ENCODE peak calls at places on chromosomes 13 and 19, in six cellular contexts. One of them, this sample, is unnamed.

GRCh38 chr19:8001995-8002849 is 3.2 kb downstream of the ELAVL1 start:
- DNase-seq in NCI-H1092 treated with DMSO at 0.1 percent for 48 hours: peak; percentile 43
- DNase-seq in fibroblast of lung: peak; percentile 63
- DNase-seq in astrocyte of the hippocampus: peak; percentile 92
- DNase-seq in uterus: peak; percentile 67
- DNase-seq in T-cell: peak; percentile 59
- DNase-seq in this sample: no peak

GRCh38 chr13:46295531-46296464 is 84.1 kb downstream of the LRRC63 start:
- DNase-seq in fibroblast of lung: peak; percentile 96
- DNase-seq in T-cell: peak; percentile 78
- DNase-seq in uterus: no peak
- DNase-seq in NCI-H1092 treated with DMSO at 0.1 percent for 48 hours: no peak
- DNase-seq in astrocyte of the hippocampus: peak; percentile 63
- DNase-seq in this sample: no peak

GRCh38 chr19:29551774-29552173 is 26.0 kb downstream of the VSTM2B start:
- DNase-seq in T-cell: no peak
- DNase-seq in fibroblast of lung: no peak
- DNase-seq in astrocyte of the hippocampus: no peak
- DNase-seq in NCI-H1092 treated with DMSO at 0.1 percent for 48 hours: no peak
- DNase-seq in uterus: no peak
- DNase-seq in this sample: no peak

GRCh38 chr13:73215807-73216206 is 157.0 kb downstream of the KLF5 start:
- DNase-seq in fibroblast of lung: peak; percentile 91
- DNase-seq in astrocyte of the hippocampus: peak; percentile 85
- DNase-seq in NCI-H1092 treated with DMSO at 0.1 percent for 48 hours: no peak
- DNase-seq in T-cell: no peak
- DNase-seq in uterus: no peak
- DNase-seq in this sample: no peak

GRCh38 chr19:4556574-4557185 is 2.8 kb downstream of the SEMA6B start:
- DNase-seq in astrocyte of the hippocampus: no peak
- DNase-seq in T-cell: no peak
- DNase-seq in uterus: no peak
- DNase-seq in NCI-H1092 treated with DMSO at 0.1 percent for 48 hours: no peak
- DNase-seq in fibroblast of lung: no peak
- DNase-seq in this sample: no peak

GRCh38 chr13:97327521-97328221 is 105.5 kb downstream of the MBNL2 start:
- DNase-seq in uterus: no peak
- DNase-seq in astrocyte of the hippocampus: peak; percentile 52
- DNase-seq in fibroblast of lung: peak; percentile 66
- DNase-seq in T-cell: no peak
- DNase-seq in NCI-H1092 treated with DMSO at 0.1 percent for 48 hours: no peak
- DNase-seq in this sample: no peak

GRCh38 chr13:60696602-60697001 is 299.6 kb downstream of the TDRD3 start:
- DNase-seq in uterus: no peak
- DNase-seq in NCI-H1092 treated with DMSO at 0.1 percent for 48 hours: no peak
- DNase-seq in astrocyte of the hippocampus: no peak
- DNase-seq in fibroblast of lung: no peak
- DNase-seq in T-cell: no peak
- DNase-seq in this sample: no peak

GRCh38 chr13:45349438-45349837 is 8.5 kb upstream of the TPT1 start:
- DNase-seq in uterus: no peak
- DNase-seq in fibroblast of lung: no peak
- DNase-seq in astrocyte of the hippocampus: no peak
- DNase-seq in NCI-H1092 treated with DMSO at 0.1 percent for 48 hours: no peak
- DNase-seq in T-cell: no peak
- DNase-seq in this sample: no peak

GRCh38 chr13:98997738-98998641 is 20.1 kb upstream of the DOCK9 start:
- DNase-seq in T-cell: no peak
- DNase-seq in astrocyte of the hippocampus: no peak
- DNase-seq in NCI-H1092 treated with DMSO at 0.1 percent for 48 hours: peak; percentile 41
- DNase-seq in uterus: no peak
- DNase-seq in fibroblast of lung: peak; percentile 71
- DNase-seq in this sample: no peak

GRCh38 chr13:76693086-76693485 is 193.1 kb downstream of the KCTD12 start:
- DNase-seq in astrocyte of the hippocampus: no peak
- DNase-seq in NCI-H1092 treated with DMSO at 0.1 percent for 48 hours: no peak
- DNase-seq in T-cell: no peak
- DNase-seq in uterus: no peak
- DNase-seq in fibroblast of lung: no peak
- DNase-seq in this sample: no peak

GRCh38 chr19:51589511-51589910 is 18.4 kb downstream of the ZNF175 start:
- DNase-seq in fibroblast of lung: no peak
- DNase-seq in astrocyte of the hippocampus: no peak
- DNase-seq in NCI-H1092 treated with DMSO at 0.1 percent for 48 hours: no peak
- DNase-seq in uterus: no peak
- DNase-seq in T-cell: no peak
- DNase-seq in this sample: no peak

GRCh38 chr19:10000171-10000826 is 10.0 kb downstream of the COL5A3 start:
- DNase-seq in T-cell: peak; percentile 60
- DNase-seq in uterus: peak; percentile 76
- DNase-seq in NCI-H1092 treated with DMSO at 0.1 percent for 48 hours: peak; percentile 32
- DNase-seq in astrocyte of the hippocampus: peak; percentile 80
- DNase-seq in fibroblast of lung: peak; percentile 49
- DNase-seq in this sample: no peak

GRCh38 chr13:40983269-40983668 is 35.8 kb downstream of the ELF1 start:
- DNase-seq in NCI-H1092 treated with DMSO at 0.1 percent for 48 hours: no peak
- DNase-seq in uterus: no peak
- DNase-seq in astrocyte of the hippocampus: no peak
- DNase-seq in T-cell: no peak
- DNase-seq in fibroblast of lung: peak; percentile 34
- DNase-seq in this sample: no peak

GRCh38 chr13:67225252-67226159 is 4.6 kb downstream of the PCDH9 start:
- DNase-seq in NCI-H1092 treated with DMSO at 0.1 percent for 48 hours: no peak
- DNase-seq in astrocyte of the hippocampus: no peak
- DNase-seq in uterus: no peak
- DNase-seq in fibroblast of lung: no peak
- DNase-seq in T-cell: no peak
- DNase-seq in this sample: no peak

GRCh38 chr13:100128373-100128772 is 39.5 kb downstream of the PCCA start:
- DNase-seq in uterus: no peak
- DNase-seq in astrocyte of the hippocampus: peak; percentile 70
- DNase-seq in T-cell: no peak
- DNase-seq in NCI-H1092 treated with DMSO at 0.1 percent for 48 hours: no peak
- DNase-seq in fibroblast of lung: peak; percentile 93
- DNase-seq in this sample: no peak

GRCh38 chr13:108332791-108333190 is 63.3 kb downstream of the TNFSF13B start:
- DNase-seq in T-cell: no peak
- DNase-seq in uterus: no peak
- DNase-seq in astrocyte of the hippocampus: no peak
- DNase-seq in NCI-H1092 treated with DMSO at 0.1 percent for 48 hours: no peak
- DNase-seq in fibroblast of lung: no peak
- DNase-seq in this sample: no peak

GRCh38 chr13:112692104-112692503 is 2.3 kb downstream of the ATP11A start:
- DNase-seq in T-cell: no peak
- DNase-seq in fibroblast of lung: no peak
- DNase-seq in uterus: no peak
- DNase-seq in astrocyte of the hippocampus: no peak
- DNase-seq in NCI-H1092 treated with DMSO at 0.1 percent for 48 hours: no peak
- DNase-seq in this sample: no peak

GRCh38 chr19:43618921-43619261 is 538 bp downstream of the ZNF428 start:
- DNase-seq in T-cell: no peak
- DNase-seq in astrocyte of the hippocampus: no peak
- DNase-seq in fibroblast of lung: no peak
- DNase-seq in NCI-H1092 treated with DMSO at 0.1 percent for 48 hours: peak; percentile 52
- DNase-seq in uterus: no peak
- DNase-seq in this sample: no peak

GRCh38 chr13:87524775-87525174 is 146.4 kb upstream of the SLITRK5 start:
- DNase-seq in T-cell: no peak
- DNase-seq in uterus: no peak
- DNase-seq in astrocyte of the hippocampus: no peak
- DNase-seq in fibroblast of lung: peak; percentile 23
- DNase-seq in NCI-H1092 treated with DMSO at 0.1 percent for 48 hours: no peak
- DNase-seq in this sample: no peak

GRCh38 chr13:39410089-39410901 is 192.7 kb downstream of the LHFPL6 start:
- DNase-seq in NCI-H1092 treated with DMSO at 0.1 percent for 48 hours: no peak
- DNase-seq in fibroblast of lung: peak; percentile 77
- DNase-seq in astrocyte of the hippocampus: peak; percentile 70
- DNase-seq in uterus: peak; percentile 29
- DNase-seq in T-cell: no peak
- DNase-seq in this sample: no peak

GRCh38 chr13:97574926-97575325 is 141.0 kb downstream of the RAP2A start:
- DNase-seq in astrocyte of the hippocampus: peak; percentile 13
- DNase-seq in fibroblast of lung: peak; percentile 7
- DNase-seq in NCI-H1092 treated with DMSO at 0.1 percent for 48 hours: peak; percentile 66
- DNase-seq in uterus: no peak
- DNase-seq in T-cell: no peak
- DNase-seq in this sample: no peak

GRCh38 chr19:15175609-15176008 is 25.2 kb downstream of the NOTCH3 start:
- DNase-seq in astrocyte of the hippocampus: no peak
- DNase-seq in T-cell: no peak
- DNase-seq in fibroblast of lung: no peak
- DNase-seq in uterus: no peak
- DNase-seq in NCI-H1092 treated with DMSO at 0.1 percent for 48 hours: no peak
- DNase-seq in this sample: no peak

GRCh38 chr19:37098570-37098969 is 20.3 kb downstream of the ZNF420 start:
- DNase-seq in astrocyte of the hippocampus: no peak
- DNase-seq in T-cell: no peak
- DNase-seq in NCI-H1092 treated with DMSO at 0.1 percent for 48 hours: no peak
- DNase-seq in uterus: no peak
- DNase-seq in fibroblast of lung: no peak
- DNase-seq in this sample: no peak

GRCh38 chr13:82833928-82834327 is 1048.3 kb downstream of the SLITRK1 start:
- DNase-seq in NCI-H1092 treated with DMSO at 0.1 percent for 48 hours: no peak
- DNase-seq in fibroblast of lung: peak; percentile 12
- DNase-seq in T-cell: no peak
- DNase-seq in uterus: no peak
- DNase-seq in astrocyte of the hippocampus: peak; percentile 6
- DNase-seq in this sample: no peak

GRCh38 chr19:2250765-2251576 is 1.8 kb downstream of the AMH start:
- DNase-seq in NCI-H1092 treated with DMSO at 0.1 percent for 48 hours: no peak
- DNase-seq in T-cell: no peak
- DNase-seq in astrocyte of the hippocampus: peak; percentile 54
- DNase-seq in uterus: no peak
- DNase-seq in fibroblast of lung: no peak
- DNase-seq in this sample: no peak

GRCh38 chr19:28039677-28040381 is 1173.1 kb downstream of the UQCRFS1 start:
- DNase-seq in fibroblast of lung: peak; percentile 20
- DNase-seq in astrocyte of the hippocampus: peak; percentile 34
- DNase-seq in T-cell: no peak
- DNase-seq in NCI-H1092 treated with DMSO at 0.1 percent for 48 hours: no peak
- DNase-seq in uterus: no peak
- DNase-seq in this sample: no peak

GRCh38 chr19:4357095-4357797 is 13.9 kb downstream of the MPND start:
- DNase-seq in fibroblast of lung: no peak
- DNase-seq in NCI-H1092 treated with DMSO at 0.1 percent for 48 hours: no peak
- DNase-seq in astrocyte of the hippocampus: no peak
- DNase-seq in T-cell: no peak
- DNase-seq in uterus: no peak
- DNase-seq in this sample: peak; percentile 20

GRCh38 chr19:57934820-57935665 is at the start of gene ZNF418:
- DNase-seq in astrocyte of the hippocampus: peak; percentile 91
- DNase-seq in NCI-H1092 treated with DMSO at 0.1 percent for 48 hours: no peak
- DNase-seq in T-cell: no peak
- DNase-seq in fibroblast of lung: peak; percentile 88
- DNase-seq in uterus: peak; percentile 54
- DNase-seq in this sample: peak; percentile 94

GRCh38 chr19:40466219-40467006 is at the start of gene SPTBN4:
- DNase-seq in T-cell: no peak
- DNase-seq in fibroblast of lung: no peak
- DNase-seq in astrocyte of the hippocampus: peak; percentile 25
- DNase-seq in uterus: peak; percentile 40
- DNase-seq in NCI-H1092 treated with DMSO at 0.1 percent for 48 hours: no peak
- DNase-seq in this sample: no peak

GRCh38 chr13:113411216-113412023 is 41.9 kb downstream of the ADPRHL1 start:
- DNase-seq in T-cell: no peak
- DNase-seq in uterus: no peak
- DNase-seq in astrocyte of the hippocampus: peak; percentile 94
- DNase-seq in fibroblast of lung: peak; percentile 98
- DNase-seq in NCI-H1092 treated with DMSO at 0.1 percent for 48 hours: no peak
- DNase-seq in this sample: no peak